ENCODE peak calls at places on chromosome 9, in four cellular contexts. T, O, W and L are unnamed samples.

GRCh38 chr9:78032599-78033457 is 1.2 kb upstream of the GNAQ start:
- DNase-seq in O (no peak), W (no peak), T (peak), L (no peak)

GRCh38 chr9:97599447-97599846 is 33.7 kb downstream of the TSTD2 start:
- DNase-seq in T (no peak), O (no peak), W (no peak), L (no peak)

GRCh38 chr9:92543972-92544371 is 8.2 kb upstream of the ECM2 start:
- DNase-seq in O (no peak), T (no peak), W (no peak), L (no peak)

GRCh38 chr9:113785334-113785733 is 90.8 kb upstream of the ZNF618 start:
- DNase-seq in W (no peak), T (no peak), O (no peak), L (no peak)

GRCh38 chr9:137381501-137382443 is 41.2 kb downstream of the EXD3 start:
- DNase-seq in O (no peak), W (no peak), T (peak), L (no peak)

GRCh38 chr9:109600142-109600541 is 102.0 kb upstream of the PTPN3 start:
- DNase-seq in W (peak), O (no peak), T (no peak), L (no peak)

GRCh38 chr9:12809720-12810119 is 34.9 kb downstream of the LURAP1L start:
- DNase-seq in T (no peak), W (no peak), O (no peak), L (no peak)

GRCh38 chr9:76456202-76456926 is 2.6 kb upstream of the GCNT1 start:
- DNase-seq in T (no peak), O (peak), W (peak), L (peak)

GRCh38 chr9:111839981-111840380 is 45.2 kb upstream of the SHOC1 start:
- DNase-seq in O (no peak), T (no peak), W (no peak), L (no peak)

GRCh38 chr9:127185931-127186781 is 63.7 kb upstream of the ANGPTL2 start:
- DNase-seq in W (no peak), O (no peak), T (peak), L (no peak)

GRCh38 chr9:138072161-138072842 is 194.7 kb downstream of the CACNA1B start:
- DNase-seq in W (no peak), O (no peak), T (no peak), L (no peak)

GRCh38 chr9:101578378-101578777 is 16.4 kb downstream of the PPP3R2 start:
- DNase-seq in O (no peak), W (no peak), T (no peak), L (no peak)

GRCh38 chr9:72958485-72959266 is 5.8 kb upstream of the ALDH1A1 start:
- DNase-seq in T (no peak), O (no peak), W (no peak), L (no peak)

GRCh38 chr9:72954431-72955420 is 1.9 kb upstream of the ALDH1A1 start:
- DNase-seq in W (no peak), O (no peak), T (peak), L (no peak)

DNA sequence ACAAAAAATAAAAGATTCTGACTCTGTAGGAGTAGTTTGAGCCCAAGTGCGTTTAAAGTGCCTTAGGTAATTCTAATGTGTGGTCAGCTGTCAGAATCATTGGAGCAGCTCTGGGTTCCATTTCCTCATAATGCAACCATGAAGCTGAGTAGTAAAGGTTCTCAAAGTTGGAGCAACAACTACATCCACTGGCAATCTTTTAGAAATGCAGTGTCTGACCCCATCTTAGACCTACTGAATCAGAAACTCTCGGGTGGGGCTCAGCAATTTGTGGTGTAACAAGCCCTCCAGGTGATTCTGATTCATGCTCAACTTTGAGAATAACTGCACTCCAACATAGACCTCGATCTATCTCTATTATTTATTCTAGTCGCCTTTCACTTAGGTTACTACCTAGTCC is 7.6 kb upstream of the ALDH1A1 start:
- DNase-seq in O (no peak), T (no peak), W (no peak), L (no peak)
- TF ChIP-seq CTCF in O (no peak), T (no peak), W (no peak), L (no peak)

GRCh38 chr9:81318571-81318970 is 370.8 kb downstream of the TLE1 start:
- DNase-seq in O (no peak), W (peak), T (no peak), L (peak)
- TF ChIP-seq CTCF in O (no peak), W (no peak), T (no peak), L (no peak)

GRCh38 chr9:35732185-35733108 is at the start of the genes CREB3 and TLN1:
- DNase-seq in T (peak), W (peak), O (peak), L (peak)
- TF ChIP-seq CTCF in T (no peak), W (no peak), O (peak), L (no peak)

GRCh38 chr9:124871156-124871561 is 9.2 kb downstream of the ARPC5L start:
- DNase-seq in O (peak), T (no peak), W (no peak), L (no peak)

GRCh38 chr9:124869466-124869985 is 7.6 kb downstream of the ARPC5L start:
- DNase-seq in W (no peak), O (peak), T (peak), L (no peak)

GRCh38 chr9:124869986-124870560 is 8.1 kb downstream of the ARPC5L start:
- DNase-seq in T (no peak), W (no peak), O (peak), L (no peak)

GRCh38 chr9:124870723-124871122 is 8.8 kb downstream of the ARPC5L start:
- DNase-seq in W (no peak), O (peak), T (no peak), L (no peak)

GRCh38 chr9:124868511-124869465 is 6.9 kb downstream of the ARPC5L start:
- DNase-seq in T (peak), O (peak), W (peak), L (peak)
- TF ChIP-seq CTCF in T (no peak), O (peak), W (peak), L (no peak)

GRCh38 chr9:134622896-134623407 is 18.7 kb upstream of the COL5A1 start:
- DNase-seq in W (no peak), O (no peak), T (no peak), L (no peak)
- TF ChIP-seq CTCF in W (no peak), O (no peak), T (no peak), L (no peak)

GRCh38 chr9:2319421-2319820 is 302.2 kb upstream of the VLDLR start:
- DNase-seq in W (no peak), T (no peak), O (no peak), L (no peak)

GRCh38 chr9:2311920-2312319 is 296.8 kb downstream of the SMARCA2 start:
- DNase-seq in O (no peak), T (no peak), W (no peak), L (no peak)

GRCh38 chr9:2317591-2317990 is 302.4 kb downstream of the SMARCA2 start:
- DNase-seq in O (no peak), T (no peak), W (no peak), L (no peak)

GRCh38 chr9:2313512-2313911 is 298.4 kb downstream of the SMARCA2 start:
- DNase-seq in T (no peak), W (no peak), O (no peak), L (no peak)
- TF ChIP-seq CTCF in T (no peak), W (no peak), O (no peak), L (no peak)

DNA sequence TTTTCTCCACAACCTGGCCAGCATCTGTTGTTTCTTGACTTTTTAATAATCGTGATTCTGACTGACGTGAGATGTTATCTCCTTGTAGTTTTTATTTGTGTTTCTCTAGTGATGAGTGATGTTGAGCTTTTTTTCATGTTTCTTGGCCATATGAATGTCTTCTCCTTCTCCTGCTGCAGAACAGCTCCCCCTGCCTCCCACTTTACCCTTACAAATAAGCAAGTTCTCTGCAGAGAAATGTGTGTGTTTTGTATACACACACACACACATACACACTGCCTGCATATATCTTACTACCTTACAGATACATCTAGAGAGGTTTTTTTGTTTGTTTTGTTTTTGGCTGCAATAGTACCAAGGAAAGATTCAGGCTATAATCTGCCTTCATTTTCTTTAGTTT is 88.7 kb upstream of the PHF24 start:
- DNase-seq in O (peak), T (no peak), W (no peak), L (peak)
- TF ChIP-seq CTCF in O (no peak), T (no peak), W (peak), L (no peak)

GRCh38 chr9:20351715-20352114 is 270.6 kb downstream of the MLLT3 start:
- DNase-seq in O (no peak), T (no peak), W (no peak), L (no peak)

GRCh38 chr9:20352531-20352930 is 269.8 kb downstream of the MLLT3 start:
- DNase-seq in O (no peak), T (no peak), W (no peak), L (no peak)

GRCh38 chr9:20355022-20355421 is 267.3 kb downstream of the MLLT3 start:
- DNase-seq in T (no peak), W (peak), O (peak), L (no peak)

GRCh38 chr9:20353931-20354652 is 268.2 kb downstream of the MLLT3 start:
- DNase-seq in O (peak), W (no peak), T (no peak), L (no peak)

GRCh38 chr9:20353529-20353928 is 268.8 kb downstream of the MLLT3 start:
- DNase-seq in W (no peak), T (no peak), O (peak), L (no peak)
- TF ChIP-seq CTCF in W (no peak), T (no peak), O (no peak), L (no peak)

DNA sequence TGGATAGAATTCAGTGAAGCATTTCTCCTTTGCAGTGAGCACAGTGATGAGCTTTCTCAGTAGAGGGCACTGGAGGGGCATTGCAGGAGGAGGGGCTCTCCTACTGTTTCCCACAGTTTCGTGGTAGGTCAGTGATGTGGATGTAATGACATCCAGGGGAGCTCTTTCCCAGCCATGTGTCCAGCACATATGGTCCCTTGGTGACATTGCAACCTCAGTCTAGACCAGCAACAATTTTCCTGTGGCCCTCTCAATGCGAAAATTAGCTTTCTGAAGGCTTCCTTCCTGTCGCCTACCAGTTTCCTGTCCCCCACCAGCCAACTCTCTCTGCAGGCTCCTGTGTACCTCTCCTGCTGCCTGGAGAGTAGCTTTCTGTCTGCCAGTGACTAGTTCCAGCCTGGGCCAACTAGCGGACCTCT is 6.9 kb upstream of the PDCL start:
- DNase-seq in O (peak), T (no peak), W (no peak), L (no peak)
- TF ChIP-seq CTCF in O (no peak), T (no peak), W (peak), L (no peak)

GRCh38 chr9:136346157-136346481 is 17.4 kb downstream of the DNLZ start:
- DNase-seq in T (no peak), W (no peak), O (no peak), L (no peak)

GRCh38 chr9:136346927-136347465 is 16.5 kb downstream of the DNLZ start:
- DNase-seq in T (no peak), O (no peak), W (no peak), L (no peak)

GRCh38 chr9:136344544-136345280 is 17.4 kb downstream of the GPSM1 start:
- DNase-seq in T (no peak), O (no peak), W (no peak), L (no peak)

GRCh38 chr9:136343884-136344269 is 16.5 kb downstream of the GPSM1 start:
- DNase-seq in O (no peak), W (no peak), T (no peak), L (no peak)

GRCh38 chr9:136345281-136346156 is 18.0 kb downstream of the DNLZ start:
- DNase-seq in W (no peak), T (no peak), O (no peak), L (peak)
- TF ChIP-seq CTCF in W (peak), T (peak), O (no peak), L (peak)